ENCODE peak calls at places on chromosomes 5 and 9, in ten cellular contexts. T, A, W, H, G, P, O, I, V and E are unnamed samples.

GRCh38 chr9:98523231-98523901 is 185.4 kb downstream of the GABBR2 start:
- DNase-seq in O (no peak), H (no peak), G (peak), I (no peak), A (no peak), P (no peak), V (peak), W (no peak), T (no peak), E (no peak)

GRCh38 chr9:101711330-101711941 is 27.0 kb downstream of the GRIN3A start:
- DNase-seq in W (no peak), V (no peak), A (no peak), O (no peak), G (no peak), T (no peak), H (no peak), I (no peak), P (no peak), E (no peak)

GRCh38 chr9:99172129-99173091 is 49.3 kb downstream of the ALG2 start:
- DNase-seq in W (no peak), I (no peak), H (no peak), V (no peak), T (no peak), P (no peak), O (no peak), A (no peak), G (no peak), E (no peak)

GRCh38 chr5:36269479-36269878 is 27.8 kb upstream of the NADK2 start:
- DNase-seq in P (no peak), O (no peak), W (no peak), A (no peak), I (no peak), G (no peak), T (no peak), V (no peak), H (no peak), E (no peak)

GRCh38 chr5:6745706-6746217 is 32.5 kb downstream of the TENT4A start:
- DNase-seq in W (no peak), V (peak), O (no peak), G (peak), T (no peak), A (peak), P (no peak), H (peak), I (no peak), E (no peak)

GRCh38 chr9:4489562-4489918 is 728 bp upstream of the SLC1A1 start:
- DNase-seq in G (peak), A (no peak), O (no peak), H (peak), W (no peak), T (peak), P (peak), V (peak), I (no peak), E (no peak)

GRCh38 chr9:98568234-98568922 is 140.4 kb downstream of the GABBR2 start:
- DNase-seq in O (no peak), V (no peak), G (no peak), P (no peak), I (no peak), H (no peak), A (no peak), T (no peak), W (no peak), E (no peak)

GRCh38 chr9:75455444-75455921 is 367.2 kb downstream of the OSTF1 start:
- DNase-seq in O (no peak), W (peak), V (peak), I (no peak), A (no peak), T (peak), P (no peak), G (no peak), H (peak), E (peak)

GRCh38 chr9:128392302-128393152 is 21.4 kb downstream of the URM1 start:
- DNase-seq in G (no peak), W (no peak), P (no peak), O (no peak), H (no peak), T (no peak), V (no peak), I (no peak), A (no peak), E (no peak)

GRCh38 chr9:5459289-5459829 is 9.0 kb downstream of the CD274 start:
- DNase-seq in V (peak), A (no peak), H (no peak), P (no peak), O (no peak), I (no peak), G (no peak), T (no peak), W (no peak), E (no peak)

GRCh38 chr9:27109621-27110020 is 596 bp downstream of the TEK start:
- DNase-seq in V (no peak), A (no peak), O (no peak), W (no peak), H (no peak), P (no peak), G (no peak), T (no peak), I (no peak), E (no peak)

GRCh38 chr9:121725008-121725795 is 73.8 kb downstream of the DAB2IP start:
- DNase-seq in T (peak), I (peak), H (peak), W (no peak), O (peak), A (peak), V (peak), P (peak), G (peak), E (peak)

GRCh38 chr5:95946451-95946850 is 15.2 kb downstream of the ELL2 start:
- DNase-seq in W (no peak), G (no peak), I (no peak), H (no peak), O (no peak), P (no peak), V (no peak), T (no peak), A (no peak), E (no peak)

DNA sequence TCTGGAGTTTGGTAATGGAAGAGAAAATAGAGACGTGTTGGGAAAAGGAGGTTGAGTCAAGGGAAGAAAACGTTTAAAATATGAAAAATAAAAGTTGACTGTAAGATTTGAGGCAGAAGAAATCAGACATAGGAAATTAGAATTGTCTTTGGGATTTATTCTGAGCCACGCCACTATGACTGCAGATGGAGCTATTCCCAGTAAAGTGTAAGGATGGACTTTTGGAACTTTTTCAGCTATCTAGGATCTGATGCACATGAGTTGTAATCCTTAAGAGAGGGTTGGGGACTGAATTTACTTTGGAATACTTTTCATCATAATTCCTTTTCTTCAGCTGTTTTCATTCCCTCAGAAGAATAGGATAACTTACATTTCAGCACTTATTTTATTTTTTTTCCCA is 336.7 kb downstream of the FAM170A start:
- DNase-seq in P (no peak), G (peak), A (no peak), O (no peak), H (no peak), I (no peak), W (no peak), V (peak), T (no peak), E (no peak)
- TF ChIP-seq CTCF in P (no peak), G (peak), A (peak), O (no peak), H (no peak), I (no peak), W (no peak), V (no peak), T (peak), E (no peak)

GRCh38 chr9:93568169-93568568 is 8.2 kb upstream of the PHF2 start:
- DNase-seq in O (no peak), I (no peak), T (no peak), H (no peak), G (no peak), P (no peak), A (no peak), W (no peak), V (no peak), E (no peak)

GRCh38 chr9:93569775-93570174 is 6.6 kb upstream of the PHF2 start:
- DNase-seq in W (no peak), O (no peak), T (no peak), G (no peak), P (no peak), V (no peak), A (no peak), H (no peak), I (no peak), E (no peak)

GRCh38 chr9:93565089-93565488 is 11.3 kb upstream of the PHF2 start:
- DNase-seq in P (no peak), H (no peak), V (no peak), T (no peak), G (no peak), W (no peak), O (no peak), A (no peak), I (no peak), E (no peak)

GRCh38 chr9:93567271-93567959 is 9.0 kb upstream of the PHF2 start:
- DNase-seq in I (no peak), H (no peak), W (no peak), A (no peak), T (no peak), O (no peak), G (peak), P (no peak), V (no peak), E (peak)

GRCh38 chr9:93566408-93567270 is 9.7 kb upstream of the PHF2 start:
- DNase-seq in G (peak), P (peak), A (peak), I (peak), T (peak), O (peak), V (peak), H (peak), W (peak), E (peak)
- TF ChIP-seq CTCF in G (peak), P (peak), A (peak), I (peak), T (peak), O (peak), V (peak), H (peak), W (peak), E (peak)

GRCh38 chr9:24095246-24095645 is 269.2 kb upstream of the ELAVL2 start:
- DNase-seq in A (no peak), H (no peak), V (no peak), O (no peak), I (no peak), G (no peak), T (no peak), W (no peak), P (no peak), E (no peak)

GRCh38 chr9:24090566-24090965 is 264.5 kb upstream of the ELAVL2 start:
- DNase-seq in G (no peak), W (no peak), H (no peak), T (no peak), A (no peak), O (no peak), P (no peak), I (no peak), V (no peak), E (no peak)
- TF ChIP-seq CTCF in G (no peak), W (peak), H (no peak), T (no peak), A (no peak), O (no peak), P (no peak), I (no peak), V (no peak), E (no peak)

GRCh38 chr5:150288361-150288760 is 1.2 kb downstream of the CAMK2A start:
- DNase-seq in H (no peak), O (no peak), I (no peak), T (no peak), P (no peak), A (no peak), W (no peak), G (no peak), V (no peak), E (no peak)

GRCh38 chr5:150284311-150284710 is 5.3 kb downstream of the CAMK2A start:
- DNase-seq in A (no peak), V (no peak), W (no peak), H (no peak), I (no peak), T (no peak), O (no peak), P (no peak), G (no peak), E (no peak)

GRCh38 chr5:150285114-150285513 is 4.5 kb downstream of the CAMK2A start:
- DNase-seq in W (no peak), A (no peak), G (no peak), T (no peak), P (no peak), H (no peak), I (no peak), V (no peak), O (no peak), E (no peak)

GRCh38 chr5:150283904-150284303 is 5.7 kb downstream of the CAMK2A start:
- DNase-seq in O (no peak), W (no peak), T (no peak), P (no peak), H (no peak), I (no peak), A (no peak), V (no peak), G (no peak), E (no peak)

DNA sequence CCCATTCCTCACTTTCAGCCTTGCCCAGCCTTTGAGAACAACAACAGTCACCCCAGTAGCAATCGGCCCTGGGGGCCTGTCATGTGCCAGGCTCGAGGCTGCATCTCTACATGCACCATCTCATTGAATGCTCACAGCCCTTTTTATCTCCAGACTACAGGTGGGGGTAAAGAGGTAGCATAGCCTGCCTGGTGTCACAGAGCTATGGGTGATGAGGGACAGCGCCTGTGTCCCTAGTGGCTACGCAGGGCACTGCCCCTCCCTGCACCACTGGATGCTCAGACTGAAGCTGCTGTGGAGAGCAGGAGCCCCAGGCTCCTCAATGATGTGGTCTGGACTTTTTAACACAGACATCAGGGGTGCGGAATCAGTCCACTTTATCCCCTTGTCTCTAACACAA is 2.8 kb downstream of the CAMK2A start:
- DNase-seq in I (no peak), W (no peak), A (no peak), O (no peak), G (no peak), H (no peak), P (peak), T (no peak), V (no peak), E (no peak)
- TF ChIP-seq CTCF in I (peak), W (peak), A (no peak), O (peak), G (peak), H (no peak), P (peak), T (peak), V (peak), E (no peak)

DNA sequence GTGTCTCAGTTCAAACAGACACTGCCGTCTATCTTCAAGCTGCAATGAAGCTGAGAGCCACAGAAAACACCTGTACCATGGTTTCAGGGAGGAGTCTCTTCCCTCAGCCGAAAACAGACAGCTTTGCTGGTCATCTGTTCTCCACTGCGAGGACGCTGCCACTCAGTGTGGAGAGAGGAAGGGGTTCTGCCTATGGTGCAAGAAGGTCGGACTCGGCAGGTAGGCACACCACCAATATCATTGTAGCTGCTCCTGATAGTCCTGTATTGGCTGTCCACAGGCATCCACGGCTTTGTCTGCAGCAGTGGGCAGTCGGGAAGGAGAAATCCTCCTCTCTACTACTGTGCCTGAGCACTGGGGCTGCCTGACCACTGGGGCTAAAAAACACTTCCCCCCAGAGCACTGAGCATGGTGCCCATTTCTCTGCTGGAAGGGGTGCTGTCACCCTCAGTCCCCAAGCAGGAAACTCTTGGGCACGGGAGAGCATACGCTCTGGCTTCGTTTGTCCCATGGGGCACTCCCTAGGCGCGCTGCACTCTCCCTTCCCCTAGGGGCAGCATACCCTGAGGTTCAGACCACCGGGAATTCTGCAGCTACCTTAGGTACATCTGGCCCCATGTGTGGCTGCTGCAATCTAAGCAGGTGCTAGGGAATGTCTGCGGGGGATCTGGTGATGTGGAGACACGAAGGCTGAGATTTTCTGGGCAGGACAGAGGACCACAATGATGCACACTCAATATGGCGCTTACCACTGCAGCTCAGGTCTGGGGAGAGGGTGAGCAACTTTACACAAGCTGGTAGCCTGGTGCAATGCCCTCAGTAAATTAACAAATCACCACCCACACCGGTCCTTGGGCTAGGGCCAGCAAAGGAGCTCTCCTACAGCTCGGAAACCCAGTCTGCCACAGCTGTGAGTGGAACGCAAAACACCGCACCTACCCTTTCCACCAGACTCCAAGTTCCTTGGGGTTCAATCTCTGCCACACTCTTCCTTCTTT is 880.9 kb upstream of the SEMA6A start:
- DNase-seq in P (peak), G (no peak), A (no peak), O (peak), V (no peak), H (no peak), W (no peak), I (no peak), T (no peak), E (no peak)
- TF ChIP-seq CTCF in P (no peak), G (no peak), A (no peak), O (no peak), V (peak), H (no peak), W (no peak), I (peak), T (no peak), E (no peak)